ENCODE peak calls at places on chromosome 1, in seven cellular contexts. W is breast epithelium, D is A549, F is HCT116, Z is testis, S is ovary, E is K562. C is an unnamed sample.

GRCh38 chr1:158507511-158507910 is 35.5 kb downstream of the OR10R2 start:
- DNase-seq in W (no peak), D (no peak), F (no peak), Z (no peak), S (no peak), E (no peak), C (no peak)

GRCh38 chr1:229694053-229694693 is 68.1 kb downstream of the URB2 start:
- DNase-seq in W (peak), D (peak), F (no peak), Z (peak), S (peak), E (no peak), C (no peak)

GRCh38 chr1:43445618-43446387 is 7.9 kb downstream of the HYI start:
- DNase-seq in W (no peak), D (no peak), F (no peak), Z (no peak), S (no peak), E (no peak), C (no peak)

GRCh38 chr1:234256359-234256758 is 116.9 kb upstream of the COA6 start:
- DNase-seq in W (no peak), D (no peak), F (no peak), Z (no peak), S (no peak), E (no peak), C (no peak)

GRCh38 chr1:54995835-54996234 is 2.9 kb upstream of the BSND start:
- DNase-seq in W (no peak), D (no peak), F (no peak), Z (no peak), S (no peak), E (no peak), C (no peak)

GRCh38 chr1:10211805-10212405 is 1.5 kb downstream of the KIF1B start:
- DNase-seq in W (no peak), D (peak), F (no peak), Z (no peak), S (no peak), E (peak), C (no peak)

GRCh38 chr1:23593556-23594148 is 34.4 kb upstream of the ID3 start:
- DNase-seq in W (peak), D (peak), F (no peak), Z (no peak), S (no peak), E (no peak), C (no peak)

GRCh38 chr1:117339866-117340357 is 27.3 kb upstream of the MAN1A2 start:
- DNase-seq in W (peak), D (peak), F (peak), Z (no peak), S (no peak), E (peak), C (no peak)

GRCh38 chr1:58065520-58065919 is 481.0 kb downstream of the OMA1 start:
- DNase-seq in W (no peak), D (peak), F (no peak), Z (peak), S (no peak), E (peak), C (no peak)
- TF ChIP-seq CTCF in W (no peak), D (no peak), F (no peak), Z (no peak), S (no peak), E (peak), C (no peak)

DNA sequence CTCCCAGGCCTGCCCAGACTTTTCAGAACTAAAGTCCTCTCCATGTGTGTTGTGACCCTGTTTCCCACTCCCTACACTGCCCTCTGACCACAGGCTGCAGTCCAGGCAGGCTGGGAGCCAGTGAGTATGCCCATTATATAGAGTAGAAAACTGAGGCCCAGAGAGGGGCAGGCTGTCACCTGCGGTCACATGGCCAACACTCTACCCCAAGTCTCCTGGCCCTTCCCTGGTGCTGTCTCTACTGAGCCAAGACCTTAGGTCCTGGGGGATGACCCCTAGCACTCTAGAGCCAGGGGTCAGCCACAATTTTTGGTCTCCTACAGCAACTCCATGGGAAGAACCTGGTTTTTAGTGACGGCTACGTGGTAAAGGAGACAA is 30.8 kb downstream of the RPS6KA1 start:
- DNase-seq in W (no peak), D (no peak), F (no peak), Z (no peak), S (no peak), E (no peak), C (no peak)
- TF ChIP-seq POLR2A in W (no peak), D (no peak), F (no peak), Z (no peak), S (no peak), E (no peak), C (no peak)

DNA sequence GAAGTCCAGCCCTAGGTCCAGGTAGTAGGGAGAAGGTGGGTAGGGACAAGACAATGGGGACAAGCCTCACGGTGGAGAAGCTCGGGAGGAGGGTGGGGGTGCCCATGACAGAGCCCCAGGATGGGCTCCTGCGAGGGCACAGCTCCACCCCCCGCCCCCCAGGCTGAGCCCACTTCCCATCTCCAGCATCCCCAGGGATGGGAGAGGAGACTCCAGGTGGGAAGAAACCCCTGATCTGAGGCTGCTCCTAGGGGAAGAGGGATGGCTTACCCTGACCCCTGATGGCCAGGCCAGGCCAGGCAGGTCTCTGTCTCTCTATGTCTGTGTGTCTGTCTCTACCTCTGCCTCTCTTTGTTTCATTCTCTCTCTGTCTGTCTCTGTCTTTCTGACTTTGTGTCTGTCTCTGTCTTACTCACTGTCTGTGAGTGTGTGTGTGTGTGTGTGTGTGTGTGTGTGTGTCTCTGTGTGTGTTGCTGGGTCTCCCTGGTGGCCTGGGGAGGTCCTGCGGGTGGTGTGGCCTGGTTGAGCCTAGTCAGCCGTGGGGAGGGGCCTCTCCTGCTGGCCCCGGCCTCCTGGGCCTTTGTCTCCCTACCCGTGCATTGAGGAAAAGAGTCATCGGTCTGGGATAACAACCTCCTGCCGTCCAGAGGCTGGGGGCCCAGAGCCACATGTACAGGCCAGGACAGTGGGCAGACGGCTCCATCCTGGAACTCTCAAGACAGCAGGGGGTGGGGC is 45.7 kb downstream of the WNT9A start:
- DNase-seq in W (no peak), D (peak), F (peak), Z (no peak), S (peak), E (peak), C (no peak)
- TF ChIP-seq CTCF in W (no peak), D (no peak), F (peak), Z (no peak), S (no peak), E (peak), C (no peak)

DNA sequence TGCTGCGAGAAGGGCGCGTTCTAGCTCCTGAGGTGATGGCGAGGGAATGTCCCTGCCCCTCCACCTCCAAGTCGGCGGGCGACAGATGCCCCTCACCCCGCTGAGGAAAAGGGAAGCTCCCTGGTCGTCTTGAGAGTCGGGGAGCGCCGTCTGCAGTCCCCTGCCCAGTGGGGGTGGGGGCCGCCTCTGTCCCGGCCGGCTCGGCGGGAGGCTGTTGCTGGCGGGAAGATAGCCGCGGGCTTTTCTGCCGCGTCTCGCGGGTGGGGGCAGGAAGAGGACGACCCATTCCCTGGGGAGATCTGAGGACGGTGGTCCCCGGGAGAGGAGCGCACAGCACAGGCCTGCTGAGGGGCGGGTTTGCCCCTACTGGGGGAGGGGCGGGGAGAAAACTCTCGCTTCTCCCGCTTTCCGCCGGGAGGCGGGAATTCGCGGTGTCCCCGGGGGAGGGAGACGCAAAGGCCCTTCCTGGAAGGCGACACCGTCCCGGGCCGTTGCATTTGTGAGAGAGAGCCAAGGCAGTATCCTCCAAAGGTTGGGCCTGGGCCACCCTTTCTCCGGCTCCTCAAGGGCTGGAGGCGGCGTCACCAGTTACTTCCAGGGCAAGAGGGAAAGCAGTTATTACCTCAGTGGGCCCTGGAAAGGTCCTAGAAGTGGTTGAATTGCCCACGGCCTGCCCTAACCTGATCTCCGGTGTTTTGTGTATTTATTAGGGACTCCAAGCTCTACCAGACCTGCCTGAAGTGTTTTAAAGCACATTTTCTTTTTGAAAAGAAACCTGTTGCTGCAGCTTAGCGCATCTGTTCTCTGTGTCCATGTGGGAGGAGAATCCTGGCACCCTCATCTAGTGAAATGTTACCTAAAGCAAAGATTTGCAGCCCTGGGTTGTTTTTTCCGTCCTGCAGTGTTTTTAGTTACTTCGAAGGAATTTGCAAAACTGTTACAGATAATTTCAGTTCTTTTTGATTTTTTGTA is 648 bp downstream of the S100PBP start:
- DNase-seq in W (peak), D (peak), F (peak), Z (peak), S (peak), E (peak), C (peak)
- TF ChIP-seq POLR2A in W (no peak), D (peak), F (peak), Z (no peak), S (no peak), E (peak), C (no peak)

DNA sequence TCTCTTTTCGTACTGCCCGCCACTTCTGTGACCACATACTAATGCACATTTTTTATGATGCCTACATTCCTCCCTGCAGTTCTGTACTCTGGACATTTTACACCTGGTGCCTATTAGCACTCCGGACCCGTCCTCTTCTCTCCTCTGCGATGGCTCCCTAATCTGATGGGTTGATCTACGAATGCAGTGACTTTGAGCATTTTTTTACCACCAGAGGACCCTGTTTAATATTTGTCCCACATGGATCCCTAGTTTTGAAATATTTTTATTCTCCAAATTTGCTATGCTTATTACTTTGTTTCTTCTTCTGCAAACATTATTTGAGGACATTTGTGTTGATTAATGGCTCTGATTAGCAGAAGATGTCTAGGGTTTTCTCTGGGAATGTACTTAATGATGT is 5.2 kb downstream of the PPFIA4 start:
- DNase-seq in W (no peak), D (no peak), F (no peak), Z (no peak), S (no peak), E (peak), C (no peak)
- TF ChIP-seq CTCF in W (no peak), D (no peak), F (peak), Z (no peak), S (no peak), E (peak), C (no peak)

GRCh38 chr1:26580116-26580515 is 50.6 kb downstream of the RPS6KA1 start:
- DNase-seq in W (no peak), D (no peak), F (no peak), Z (no peak), S (no peak), E (no peak), C (no peak)

GRCh38 chr1:26582836-26583460 is 53.4 kb downstream of the RPS6KA1 start:
- DNase-seq in W (no peak), D (no peak), F (no peak), Z (no peak), S (no peak), E (no peak), C (no peak)

GRCh38 chr1:26582053-26582835 is 52.7 kb downstream of the RPS6KA1 start:
- DNase-seq in W (no peak), D (no peak), F (no peak), Z (no peak), S (no peak), E (no peak), C (no peak)

GRCh38 chr1:26579662-26580061 is 50.1 kb downstream of the RPS6KA1 start:
- DNase-seq in W (no peak), D (no peak), F (no peak), Z (no peak), S (no peak), E (no peak), C (no peak)

DNA sequence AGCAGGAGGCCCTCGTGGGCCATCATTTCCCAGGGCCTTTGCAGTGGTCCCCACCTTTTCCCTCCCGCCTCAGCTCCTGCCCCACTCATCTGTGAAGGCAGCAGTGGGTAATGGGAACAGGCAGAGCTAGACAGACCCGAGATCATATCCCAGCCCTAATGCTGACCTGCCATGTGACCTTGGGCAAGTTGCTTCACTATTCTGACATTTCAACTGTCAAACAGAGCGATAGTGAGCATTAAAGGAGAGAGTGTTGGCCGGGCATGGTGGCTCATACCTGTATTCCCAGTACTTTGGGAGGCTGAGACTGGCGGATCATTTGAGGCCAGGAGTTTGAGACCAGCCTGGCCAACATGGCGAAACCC is 51.7 kb downstream of the RPS6KA1 start:
- DNase-seq in W (no peak), D (no peak), F (no peak), Z (no peak), S (no peak), E (no peak), C (no peak)
- TF ChIP-seq POLR2A in W (no peak), D (no peak), F (no peak), Z (no peak), S (no peak), E (no peak), C (no peak)